ENCODE peak calls at places on chromosome 7, in four cellular contexts. O is HepG2; L is anterior cingulate cortex; A is stimulated activated CD8-positive, alpha-beta memory T cell treated with anti-CD3 and anti-CD28 coated beads, Interleukin-15, amount 100 ng/mL, for 24 hours. D is an unnamed sample.

GRCh38 chr7:128827971-128828711 is 2.1 kb upstream of the FLNC start:
- DNase-seq in O (peak; percentile 20), L (no peak), A (no peak), D (peak; percentile 32)

GRCh38 chr7:82188636-82189035 is 254.9 kb downstream of the CACNA2D1 start:
- DNase-seq in O (no peak), L (no peak), A (no peak), D (no peak)

GRCh38 chr7:111358915-111359314 is 203.4 kb downstream of the IMMP2L start:
- DNase-seq in O (no peak), L (no peak), A (no peak), D (no peak)

GRCh38 chr7:94252124-94252523 is 142.6 kb upstream of the COL1A2 start:
- DNase-seq in O (no peak), L (no peak), A (no peak), D (no peak)

GRCh38 chr7:8433477-8434289 is at the start of gene NXPH1:
- DNase-seq in O (peak; percentile 37), L (no peak), A (no peak), D (no peak)

GRCh38 chr7:30984359-30985107 is 20.8 kb downstream of the GHRHR start:
- DNase-seq in O (no peak), L (peak; percentile 15), A (no peak), D (no peak)

GRCh38 chr7:81767883-81768282 is 2.0 kb downstream of the HGF start:
- DNase-seq in O (no peak), L (no peak), A (no peak), D (no peak)

GRCh38 chr7:4604456-4604940 is 77.6 kb upstream of the FOXK1 start:
- DNase-seq in O (no peak), L (no peak), A (no peak), D (no peak)

GRCh38 chr7:75650671-75651070 is 88.1 kb downstream of the HIP1 start:
- DNase-seq in O (no peak), L (no peak), A (no peak), D (peak; percentile 58)

GRCh38 chr7:29033584-29033983 is 75.5 kb upstream of the TRIL start:
- DNase-seq in O (no peak), L (no peak), A (no peak), D (no peak)

GRCh38 chr7:129824291-129825004 is 128.3 kb downstream of the UBE2H start:
- DNase-seq in O (no peak), L (no peak), A (no peak), D (no peak)

GRCh38 chr7:146772581-146772980 is 656.0 kb downstream of the CNTNAP2 start:
- DNase-seq in O (no peak), L (no peak), A (no peak), D (no peak)

GRCh38 chr7:115216652-115217051 is 294.8 kb downstream of the MDFIC start:
- DNase-seq in O (no peak), L (no peak), A (no peak), D (no peak)

GRCh38 chr7:90303241-90303640 is 17.9 kb downstream of the FAM237B start:
- DNase-seq in O (no peak), L (no peak), A (no peak), D (no peak)

GRCh38 chr7:1536768-1537630 is 6.5 kb downstream of the MAFK start:
- DNase-seq in O (peak; percentile 93), L (peak; percentile 75), A (no peak), D (peak; percentile 91)

GRCh38 chr7:484365-485101 is 35.1 kb downstream of the PDGFA start:
- DNase-seq in O (peak; percentile 60), L (no peak), A (no peak), D (no peak)

D was measured in small intestine.